ENCODE peak calls at places on chromosome 7, in seven cellular contexts. One of them, this sample, is unnamed.

GRCh38 chr7:132061931-132062330 is 505.5 kb upstream of the PODXL start:
- DNase-seq in progenitor cell of endocrine pancreas: no peak
- DNase-seq in neural crest cell: no peak
- DNase-seq in GM12892: no peak
- DNase-seq in kidney tubule cell: no peak
- DNase-seq in hypothalamus: no peak
- DNase-seq in breast epithelium: no peak
- DNase-seq in this sample: no peak

GRCh38 chr7:134546903-134547737 is 1.8 kb upstream of the AKR1B15 start:
- DNase-seq in breast epithelium: peak
- DNase-seq in GM12892: no peak
- DNase-seq in hypothalamus: peak
- DNase-seq in progenitor cell of endocrine pancreas: peak
- DNase-seq in kidney tubule cell: peak
- DNase-seq in neural crest cell: peak
- DNase-seq in this sample: no peak

GRCh38 chr7:102415685-102416225 is 17.6 kb upstream of the ORAI2 start:
- DNase-seq in neural crest cell: no peak
- DNase-seq in breast epithelium: no peak
- DNase-seq in GM12892: no peak
- DNase-seq in progenitor cell of endocrine pancreas: no peak
- DNase-seq in hypothalamus: no peak
- DNase-seq in kidney tubule cell: no peak
- DNase-seq in this sample: no peak

GRCh38 chr7:41942468-41943097 is 239.7 kb upstream of the INHBA start:
- DNase-seq in progenitor cell of endocrine pancreas: no peak
- DNase-seq in breast epithelium: no peak
- DNase-seq in GM12892: no peak
- DNase-seq in kidney tubule cell: peak
- DNase-seq in hypothalamus: no peak
- DNase-seq in neural crest cell: no peak
- DNase-seq in this sample: no peak

GRCh38 chr7:150383710-150384397 is 4.7 kb downstream of the ZNF775 start:
- DNase-seq in breast epithelium: peak
- DNase-seq in hypothalamus: peak
- DNase-seq in GM12892: no peak
- DNase-seq in progenitor cell of endocrine pancreas: peak
- DNase-seq in neural crest cell: peak
- DNase-seq in kidney tubule cell: no peak
- DNase-seq in this sample: no peak

GRCh38 chr7:132066776-132067175 is 509.5 kb downstream of the PLXNA4 start:
- DNase-seq in kidney tubule cell: peak
- DNase-seq in hypothalamus: no peak
- DNase-seq in breast epithelium: no peak
- DNase-seq in neural crest cell: no peak
- DNase-seq in progenitor cell of endocrine pancreas: no peak
- DNase-seq in GM12892: no peak
- DNase-seq in this sample: no peak

GRCh38 chr7:88480901-88481300 is 174.2 kb upstream of the STEAP4 start:
- DNase-seq in hypothalamus: peak
- DNase-seq in breast epithelium: no peak
- DNase-seq in GM12892: no peak
- DNase-seq in kidney tubule cell: peak
- DNase-seq in neural crest cell: no peak
- DNase-seq in progenitor cell of endocrine pancreas: no peak
- DNase-seq in this sample: no peak

GRCh38 chr7:95066736-95067530 is 159.5 kb downstream of the PPP1R9A start:
- DNase-seq in breast epithelium: no peak
- DNase-seq in hypothalamus: no peak
- DNase-seq in progenitor cell of endocrine pancreas: no peak
- DNase-seq in neural crest cell: no peak
- DNase-seq in kidney tubule cell: peak
- DNase-seq in GM12892: no peak
- DNase-seq in this sample: no peak

GRCh38 chr7:22784346-22784745 is 38.3 kb downstream of the TOMM7 start:
- DNase-seq in progenitor cell of endocrine pancreas: no peak
- DNase-seq in neural crest cell: no peak
- DNase-seq in hypothalamus: no peak
- DNase-seq in kidney tubule cell: no peak
- DNase-seq in breast epithelium: no peak
- DNase-seq in GM12892: no peak
- DNase-seq in this sample: no peak

GRCh38 chr7:32892521-32893224 is 1.1 kb upstream of the KBTBD2 start:
- DNase-seq in hypothalamus: peak
- DNase-seq in breast epithelium: peak
- DNase-seq in progenitor cell of endocrine pancreas: no peak
- DNase-seq in neural crest cell: peak
- DNase-seq in GM12892: no peak
- DNase-seq in kidney tubule cell: peak
- DNase-seq in this sample: peak

This sample was measured in GM20000.